ENCODE peak calls at places on chromosomes 3 and 15, in six cellular contexts. C, Z, U, L, J and X are unnamed samples.

GRCh38 chr15:85282504-85283115 is 97.8 kb upstream of the AKAP13 start:
- DNase-seq in C (no peak), Z (no peak), U (no peak), L (no peak), J (no peak), X (no peak)

GRCh38 chr3:51748327-51748726 is 30.7 kb downstream of the IQCF6 start:
- DNase-seq in C (no peak), Z (no peak), U (no peak), L (no peak), J (no peak), X (no peak)

GRCh38 chr3:45414341-45414740 is 26.0 kb downstream of the LARS2 start:
- DNase-seq in C (no peak), Z (no peak), U (no peak), L (no peak), J (no peak), X (no peak)

GRCh38 chr3:188510366-188510765 is 356.4 kb downstream of the LPP start:
- DNase-seq in C (no peak), Z (no peak), U (no peak), L (no peak), J (no peak), X (no peak)

GRCh38 chr3:35385271-35385670 is 254.1 kb upstream of the ARPP21 start:
- DNase-seq in C (no peak), Z (no peak), U (no peak), L (no peak), J (no peak), X (no peak)

GRCh38 chr15:41944313-41944940 is 27.9 kb downstream of the EHD4 start:
- DNase-seq in C (no peak), Z (no peak), U (no peak), L (peak), J (no peak), X (no peak)

GRCh38 chr3:142622447-142622846 is 26.3 kb downstream of the PLS1 start:
- DNase-seq in C (no peak), Z (no peak), U (no peak), L (no peak), J (no peak), X (no peak)

GRCh38 chr3:120506076-120506827 is 55.5 kb upstream of the FSTL1 start:
- DNase-seq in C (no peak), Z (no peak), U (no peak), L (no peak), J (no peak), X (no peak)

GRCh38 chr15:82544431-82544830 is 4.2 kb upstream of the RPS17 start:
- DNase-seq in C (no peak), Z (no peak), U (no peak), L (no peak), J (no peak), X (no peak)

GRCh38 chr3:106261915-106262683 is 393.3 kb upstream of the CBLB start:
- DNase-seq in C (no peak), Z (no peak), U (no peak), L (no peak), J (no peak), X (no peak)

GRCh38 chr3:114451051-114451451 is 157.2 kb downstream of the TIGIT start:
- DNase-seq in C (no peak), Z (no peak), U (no peak), L (no peak), J (no peak), X (no peak)

GRCh38 chr3:188358787-188359493 is 205.0 kb downstream of the LPP start:
- DNase-seq in C (no peak), Z (peak), U (no peak), L (no peak), J (no peak), X (no peak)

GRCh38 chr15:66894363-66894762 is 171.0 kb upstream of the SMAD3 start:
- DNase-seq in C (no peak), Z (no peak), U (no peak), L (no peak), J (no peak), X (no peak)

GRCh38 chr15:83285979-83286553 is 1.6 kb upstream of the BNC1 start:
- DNase-seq in C (no peak), Z (no peak), U (no peak), L (no peak), J (no peak), X (no peak)

GRCh38 chr3:139529624-139530023 is 9.9 kb downstream of the RBP1 start:
- DNase-seq in C (no peak), Z (no peak), U (no peak), L (no peak), J (no peak), X (no peak)

GRCh38 chr3:168878655-168879054 is 782.9 kb upstream of the GOLIM4 start:
- DNase-seq in C (no peak), Z (no peak), U (no peak), L (no peak), J (no peak), X (no peak)

GRCh38 chr15:95853350-95853749 is 477.1 kb upstream of the NR2F2 start:
- DNase-seq in C (no peak), Z (no peak), U (no peak), L (no peak), J (no peak), X (no peak)

GRCh38 chr3:39941941-39942340 is 132.5 kb downstream of the MYRIP start:
- DNase-seq in C (no peak), Z (no peak), U (no peak), L (no peak), J (no peak), X (no peak)